ENCODE peak calls at places on chromosomes 13 and 19, in ten cellular contexts. One of them, this sample, is unnamed.

GRCh38 chr13:39148513-39148961 is 110.3 kb downstream of the NHLRC3 start:
- DNase-seq in mammary epithelial cell: peak; percentile 94
- DNase-seq in dorsolateral prefrontal cortex: no peak
- DNase-seq in tibial artery: peak; percentile 33
- DNase-seq in spleen: no peak
- DNase-seq in OCI-LY7: no peak
- DNase-seq in breast epithelium: no peak
- DNase-seq in pancreas: no peak
- DNase-seq in fibroblast of lung: peak; percentile 68
- DNase-seq in heart left ventricle: no peak
- DNase-seq in this sample: no peak

GRCh38 chr19:46967578-46968018 is 52.0 kb upstream of the NPAS1 start:
- DNase-seq in pancreas: no peak
- DNase-seq in fibroblast of lung: no peak
- DNase-seq in OCI-LY7: no peak
- DNase-seq in mammary epithelial cell: no peak
- DNase-seq in tibial artery: peak; percentile 79
- DNase-seq in spleen: no peak
- DNase-seq in dorsolateral prefrontal cortex: no peak
- DNase-seq in breast epithelium: peak; percentile 49
- DNase-seq in heart left ventricle: peak; percentile 71
- DNase-seq in this sample: peak; percentile 52

GRCh38 chr19:58518261-58519086 is 1.1 kb downstream of the ZBTB45 start:
- DNase-seq in dorsolateral prefrontal cortex: no peak
- DNase-seq in tibial artery: no peak
- DNase-seq in breast epithelium: no peak
- DNase-seq in mammary epithelial cell: no peak
- DNase-seq in OCI-LY7: peak; percentile 19
- DNase-seq in heart left ventricle: no peak
- DNase-seq in spleen: no peak
- DNase-seq in pancreas: peak; percentile 27
- DNase-seq in fibroblast of lung: no peak
- DNase-seq in this sample: peak; percentile 56

GRCh38 chr13:95153647-95154405 is 147.4 kb downstream of the ABCC4 start:
- DNase-seq in OCI-LY7: no peak
- DNase-seq in dorsolateral prefrontal cortex: no peak
- DNase-seq in fibroblast of lung: peak; percentile 41
- DNase-seq in heart left ventricle: no peak
- DNase-seq in breast epithelium: no peak
- DNase-seq in tibial artery: no peak
- DNase-seq in mammary epithelial cell: peak; percentile 2
- DNase-seq in pancreas: no peak
- DNase-seq in spleen: no peak
- DNase-seq in this sample: no peak

GRCh38 chr13:48110930-48111721 is 16.2 kb upstream of the MED4 start:
- DNase-seq in spleen: no peak
- DNase-seq in mammary epithelial cell: peak; percentile 27
- DNase-seq in fibroblast of lung: peak; percentile 3
- DNase-seq in heart left ventricle: peak; percentile 66
- DNase-seq in dorsolateral prefrontal cortex: no peak
- DNase-seq in breast epithelium: peak; percentile 56
- DNase-seq in tibial artery: no peak
- DNase-seq in pancreas: peak; percentile 14
- DNase-seq in OCI-LY7: no peak
- DNase-seq in this sample: no peak

GRCh38 chr19:10019246-10019645 is 6.0 kb downstream of the RDH8 start:
- DNase-seq in breast epithelium: no peak
- DNase-seq in tibial artery: no peak
- DNase-seq in heart left ventricle: no peak
- DNase-seq in spleen: no peak
- DNase-seq in pancreas: no peak
- DNase-seq in mammary epithelial cell: no peak
- DNase-seq in dorsolateral prefrontal cortex: no peak
- DNase-seq in OCI-LY7: no peak
- DNase-seq in fibroblast of lung: no peak
- DNase-seq in this sample: no peak

GRCh38 chr13:68369739-68370138 is 1139.6 kb upstream of the PCDH9 start:
- DNase-seq in fibroblast of lung: no peak
- DNase-seq in pancreas: no peak
- DNase-seq in spleen: no peak
- DNase-seq in heart left ventricle: no peak
- DNase-seq in OCI-LY7: no peak
- DNase-seq in mammary epithelial cell: no peak
- DNase-seq in tibial artery: no peak
- DNase-seq in dorsolateral prefrontal cortex: no peak
- DNase-seq in breast epithelium: no peak
- DNase-seq in this sample: no peak

GRCh38 chr13:31927219-31927653 is 104.3 kb upstream of the FRY start:
- DNase-seq in mammary epithelial cell: no peak
- DNase-seq in heart left ventricle: no peak
- DNase-seq in dorsolateral prefrontal cortex: no peak
- DNase-seq in fibroblast of lung: no peak
- DNase-seq in tibial artery: no peak
- DNase-seq in breast epithelium: no peak
- DNase-seq in OCI-LY7: no peak
- DNase-seq in spleen: no peak
- DNase-seq in pancreas: peak; percentile 55
- DNase-seq in this sample: no peak

GRCh38 chr13:49450105-49450819 is 6.2 kb downstream of the SETDB2 start:
- DNase-seq in OCI-LY7: no peak
- DNase-seq in heart left ventricle: no peak
- DNase-seq in spleen: no peak
- DNase-seq in breast epithelium: no peak
- DNase-seq in dorsolateral prefrontal cortex: no peak
- DNase-seq in pancreas: no peak
- DNase-seq in mammary epithelial cell: no peak
- DNase-seq in fibroblast of lung: no peak
- DNase-seq in tibial artery: no peak
- DNase-seq in this sample: no peak

GRCh38 chr13:49502954-49503353 is 7.2 kb downstream of the PHF11 start:
- DNase-seq in dorsolateral prefrontal cortex: no peak
- DNase-seq in spleen: no peak
- DNase-seq in tibial artery: peak; percentile 46
- DNase-seq in breast epithelium: no peak
- DNase-seq in OCI-LY7: no peak
- DNase-seq in fibroblast of lung: peak; percentile 76
- DNase-seq in heart left ventricle: no peak
- DNase-seq in pancreas: no peak
- DNase-seq in mammary epithelial cell: no peak
- DNase-seq in this sample: no peak

GRCh38 chr13:59086147-59086546 is 1077.6 kb downstream of the DIAPH3 start:
- DNase-seq in pancreas: no peak
- DNase-seq in OCI-LY7: no peak
- DNase-seq in tibial artery: no peak
- DNase-seq in fibroblast of lung: peak; percentile 57
- DNase-seq in spleen: no peak
- DNase-seq in dorsolateral prefrontal cortex: no peak
- DNase-seq in mammary epithelial cell: peak; percentile 31
- DNase-seq in breast epithelium: no peak
- DNase-seq in heart left ventricle: no peak
- DNase-seq in this sample: no peak

GRCh38 chr19:45391346-45391745 is 13.5 kb downstream of the PPP1R13L start:
- DNase-seq in fibroblast of lung: no peak
- DNase-seq in pancreas: no peak
- DNase-seq in spleen: no peak
- DNase-seq in dorsolateral prefrontal cortex: no peak
- DNase-seq in mammary epithelial cell: peak; percentile 22
- DNase-seq in OCI-LY7: peak; percentile 44
- DNase-seq in tibial artery: no peak
- DNase-seq in breast epithelium: no peak
- DNase-seq in heart left ventricle: no peak
- DNase-seq in this sample: no peak

GRCh38 chr13:49220035-49220855 is at the start of gene MLNR:
- DNase-seq in tibial artery: no peak
- DNase-seq in OCI-LY7: no peak
- DNase-seq in heart left ventricle: no peak
- DNase-seq in spleen: peak; percentile 85
- DNase-seq in mammary epithelial cell: peak; percentile 14
- DNase-seq in pancreas: no peak
- DNase-seq in fibroblast of lung: peak; percentile 33
- DNase-seq in breast epithelium: no peak
- DNase-seq in dorsolateral prefrontal cortex: no peak
- DNase-seq in this sample: peak; percentile 53

GRCh38 chr13:27599096-27599495 is 21.2 kb downstream of the LNX2 start:
- DNase-seq in pancreas: no peak
- DNase-seq in dorsolateral prefrontal cortex: no peak
- DNase-seq in tibial artery: no peak
- DNase-seq in fibroblast of lung: no peak
- DNase-seq in spleen: no peak
- DNase-seq in OCI-LY7: no peak
- DNase-seq in mammary epithelial cell: no peak
- DNase-seq in heart left ventricle: no peak
- DNase-seq in breast epithelium: no peak
- DNase-seq in this sample: no peak

GRCh38 chr13:48496796-48497195 is 36.1 kb downstream of the RCBTB2 start:
- DNase-seq in OCI-LY7: no peak
- DNase-seq in tibial artery: no peak
- DNase-seq in spleen: no peak
- DNase-seq in dorsolateral prefrontal cortex: no peak
- DNase-seq in pancreas: no peak
- DNase-seq in heart left ventricle: no peak
- DNase-seq in fibroblast of lung: no peak
- DNase-seq in breast epithelium: no peak
- DNase-seq in mammary epithelial cell: no peak
- DNase-seq in this sample: no peak

GRCh38 chr19:10927691-10928562 is 512 bp downstream of the YIPF2 start:
- DNase-seq in breast epithelium: no peak
- DNase-seq in OCI-LY7: no peak
- DNase-seq in pancreas: peak; percentile 38
- DNase-seq in fibroblast of lung: no peak
- DNase-seq in heart left ventricle: no peak
- DNase-seq in dorsolateral prefrontal cortex: no peak
- DNase-seq in spleen: no peak
- DNase-seq in mammary epithelial cell: no peak
- DNase-seq in tibial artery: no peak
- DNase-seq in this sample: no peak

GRCh38 chr19:13937479-13938360 is 497 bp downstream of the PODNL1 start:
- DNase-seq in pancreas: no peak
- DNase-seq in fibroblast of lung: no peak
- DNase-seq in spleen: no peak
- DNase-seq in heart left ventricle: no peak
- DNase-seq in OCI-LY7: no peak
- DNase-seq in breast epithelium: no peak
- DNase-seq in tibial artery: no peak
- DNase-seq in mammary epithelial cell: no peak
- DNase-seq in dorsolateral prefrontal cortex: no peak
- DNase-seq in this sample: no peak

GRCh38 chr13:84607614-84608013 is 725.3 kb upstream of the SLITRK1 start:
- DNase-seq in mammary epithelial cell: peak; percentile 70
- DNase-seq in OCI-LY7: no peak
- DNase-seq in fibroblast of lung: peak; percentile 76
- DNase-seq in heart left ventricle: no peak
- DNase-seq in spleen: no peak
- DNase-seq in dorsolateral prefrontal cortex: no peak
- DNase-seq in pancreas: no peak
- DNase-seq in tibial artery: peak; percentile 21
- DNase-seq in breast epithelium: no peak
- DNase-seq in this sample: no peak

GRCh38 chr19:10419200-10419645 is 1.1 kb upstream of the PDE4A start:
- DNase-seq in breast epithelium: no peak
- DNase-seq in OCI-LY7: no peak
- DNase-seq in heart left ventricle: no peak
- DNase-seq in mammary epithelial cell: no peak
- DNase-seq in pancreas: no peak
- DNase-seq in tibial artery: no peak
- DNase-seq in dorsolateral prefrontal cortex: no peak
- DNase-seq in fibroblast of lung: no peak
- DNase-seq in spleen: no peak
- DNase-seq in this sample: no peak

GRCh38 chr19:19747357-19748220 is 14.7 kb upstream of the ZNF14 start:
- DNase-seq in OCI-LY7: no peak
- DNase-seq in fibroblast of lung: no peak
- DNase-seq in spleen: peak; percentile 54
- DNase-seq in mammary epithelial cell: no peak
- DNase-seq in dorsolateral prefrontal cortex: no peak
- DNase-seq in heart left ventricle: no peak
- DNase-seq in tibial artery: no peak
- DNase-seq in pancreas: no peak
- DNase-seq in breast epithelium: no peak
- DNase-seq in this sample: no peak

GRCh38 chr13:36918246-36919060 is 1.6 kb downstream of the SMAD9 start:
- DNase-seq in pancreas: no peak
- DNase-seq in dorsolateral prefrontal cortex: no peak
- DNase-seq in mammary epithelial cell: no peak
- DNase-seq in tibial artery: no peak
- DNase-seq in heart left ventricle: no peak
- DNase-seq in spleen: no peak
- DNase-seq in fibroblast of lung: peak; percentile 23
- DNase-seq in OCI-LY7: peak; percentile 74
- DNase-seq in breast epithelium: no peak
- DNase-seq in this sample: no peak

GRCh38 chr13:20441879-20442278 is 83.8 kb downstream of the CRYL1 start:
- DNase-seq in pancreas: no peak
- DNase-seq in heart left ventricle: no peak
- DNase-seq in fibroblast of lung: no peak
- DNase-seq in tibial artery: no peak
- DNase-seq in dorsolateral prefrontal cortex: no peak
- DNase-seq in spleen: no peak
- DNase-seq in mammary epithelial cell: peak; percentile 89
- DNase-seq in breast epithelium: no peak
- DNase-seq in OCI-LY7: no peak
- DNase-seq in this sample: no peak
- H3K27ac ChIP-seq in pancreas: no peak overlapping the region
- H3K27ac ChIP-seq in heart left ventricle: no peak overlapping the region
- H3K27ac ChIP-seq in fibroblast of lung: no peak overlapping the region
- H3K27ac ChIP-seq in tibial artery: no peak overlapping the region
- H3K27ac ChIP-seq in dorsolateral prefrontal cortex: peak overlapping the region; percentile 16
- H3K27ac ChIP-seq in spleen: no peak overlapping the region
- H3K27ac ChIP-seq in mammary epithelial cell: peak overlapping the region; percentile 22
- H3K27ac ChIP-seq in breast epithelium: no peak overlapping the region
- H3K27ac ChIP-seq in OCI-LY7: no peak overlapping the region
- H3K27ac ChIP-seq in this sample: no peak overlapping the region

GRCh38 chr13:30863796-30864195 is 42.3 kb upstream of the MEDAG start:
- DNase-seq in fibroblast of lung: no peak
- DNase-seq in pancreas: no peak
- DNase-seq in OCI-LY7: no peak
- DNase-seq in heart left ventricle: no peak
- DNase-seq in mammary epithelial cell: no peak
- DNase-seq in dorsolateral prefrontal cortex: no peak
- DNase-seq in tibial artery: no peak
- DNase-seq in breast epithelium: no peak
- DNase-seq in spleen: no peak
- DNase-seq in this sample: no peak
- H3K4me3 ChIP-seq in fibroblast of lung: no peak overlapping the region
- H3K4me3 ChIP-seq in pancreas: no peak overlapping the region
- H3K4me3 ChIP-seq in OCI-LY7: no peak overlapping the region
- H3K4me3 ChIP-seq in heart left ventricle: no peak overlapping the region
- H3K4me3 ChIP-seq in mammary epithelial cell: no peak overlapping the region
- H3K4me3 ChIP-seq in dorsolateral prefrontal cortex: no peak overlapping the region
- H3K4me3 ChIP-seq in tibial artery: no peak overlapping the region
- H3K4me3 ChIP-seq in breast epithelium: no peak overlapping the region
- H3K4me3 ChIP-seq in spleen: no peak overlapping the region
- H3K4me3 ChIP-seq in this sample: no peak overlapping the region

GRCh38 chr13:112893570-112894422 is 75.2 kb upstream of the MCF2L start:
- DNase-seq in mammary epithelial cell: no peak
- DNase-seq in pancreas: peak; percentile 71
- DNase-seq in tibial artery: no peak
- DNase-seq in spleen: peak; percentile 87
- DNase-seq in dorsolateral prefrontal cortex: no peak
- DNase-seq in breast epithelium: no peak
- DNase-seq in OCI-LY7: no peak
- DNase-seq in heart left ventricle: no peak
- DNase-seq in fibroblast of lung: peak; percentile 23
- DNase-seq in this sample: peak; percentile 58
- TF ChIP-seq CTCF in mammary epithelial cell: no peak
- TF ChIP-seq CTCF in pancreas: no peak
- TF ChIP-seq CTCF in tibial artery: no peak
- TF ChIP-seq CTCF in spleen: no peak
- TF ChIP-seq CTCF in dorsolateral prefrontal cortex: no peak
- TF ChIP-seq CTCF in breast epithelium: no peak
- TF ChIP-seq CTCF in OCI-LY7: no peak
- TF ChIP-seq CTCF in heart left ventricle: no peak
- TF ChIP-seq CTCF in fibroblast of lung: no peak
- TF ChIP-seq CTCF in this sample: no peak

GRCh38 chr19:48398329-48399235 is 5.1 kb downstream of the GRIN2D start:
- DNase-seq in tibial artery: peak; percentile 61
- DNase-seq in breast epithelium: peak; percentile 48
- DNase-seq in heart left ventricle: peak; percentile 76
- DNase-seq in fibroblast of lung: peak; percentile 79
- DNase-seq in pancreas: peak; percentile 65
- DNase-seq in dorsolateral prefrontal cortex: no peak
- DNase-seq in spleen: peak; percentile 96
- DNase-seq in OCI-LY7: peak; percentile 95
- DNase-seq in mammary epithelial cell: peak; percentile 42
- DNase-seq in this sample: peak; percentile 93
- H3K27ac ChIP-seq in tibial artery: no peak overlapping the region
- H3K27ac ChIP-seq in breast epithelium: peak overlapping the region; percentile 21
- H3K27ac ChIP-seq in heart left ventricle: no peak overlapping the region
- H3K27ac ChIP-seq in fibroblast of lung: no peak overlapping the region
- H3K27ac ChIP-seq in pancreas: no peak overlapping the region
- H3K27ac ChIP-seq in dorsolateral prefrontal cortex: no peak overlapping the region
- H3K27ac ChIP-seq in spleen: peak overlapping the region; percentile 80
- H3K27ac ChIP-seq in OCI-LY7: no peak overlapping the region
- H3K27ac ChIP-seq in mammary epithelial cell: no peak overlapping the region
- H3K27ac ChIP-seq in this sample: no peak overlapping the region